ENCODE peak calls at places on chromosomes 4 and X, in four cellular contexts. Q is AG09309, X is cardiac fibroblast, I is GM12892. Y is an unnamed sample.

GRCh38 chr4:6172093-6172926 is 28.0 kb downstream of the JAKMIP1 start:
- DNase-seq in Q (no peak), X (no peak), I (no peak), Y (no peak)

GRCh38 chr4:9921326-9921725 is 100.0 kb downstream of the SLC2A9 start:
- DNase-seq in Q (no peak), X (no peak), I (no peak), Y (no peak)

GRCh38 chr4:172707622-172708021 is 461.0 kb upstream of the GALNT7 start:
- DNase-seq in Q (no peak), X (no peak), I (no peak), Y (no peak)

GRCh38 chr4:14054391-14054790 is 426.9 kb upstream of the BOD1L1 start:
- DNase-seq in Q (no peak), X (no peak), I (no peak), Y (no peak)

GRCh38 chrX:3527811-3528210 is 181.4 kb upstream of the MXRA5 start:
- DNase-seq in Q (no peak), X (peak), I (no peak), Y (no peak)

GRCh38 chr4:27442146-27442545 is 581.5 kb downstream of the STIM2 start:
- DNase-seq in Q (no peak), X (no peak), I (no peak), Y (no peak)

GRCh38 chrX:130497531-130497930 is 95.7 kb downstream of the RBMX2 start:
- DNase-seq in Q (no peak), X (no peak), I (no peak), Y (no peak)

GRCh38 chr4:8702516-8703400 is 110.2 kb downstream of the CPZ start:
- DNase-seq in Q (no peak), X (no peak), I (no peak), Y (no peak)

Y was measured in GM19239.